ENCODE peak calls at places on chromosomes 11 and 22, in six cellular contexts. One of them, this sample, is unnamed.

GRCh38 chr11:86717817-86718501 is 45.5 kb upstream of the ME3 start:
- DNase-seq in lower lobe of right lung: no peak
- DNase-seq in fibroblast of mammary gland: no peak
- DNase-seq in ovary: no peak
- DNase-seq in heart right ventricle: no peak
- DNase-seq in MM.1S: no peak
- DNase-seq in this sample: no peak

GRCh38 chr11:6695377-6695776 is 12.2 kb upstream of the MRPL17 start:
- DNase-seq in ovary: no peak
- DNase-seq in lower lobe of right lung: no peak
- DNase-seq in heart right ventricle: no peak
- DNase-seq in fibroblast of mammary gland: peak
- DNase-seq in MM.1S: no peak
- DNase-seq in this sample: peak

GRCh38 chr11:97224396-97224795 is 834.6 kb downstream of the JRKL start:
- DNase-seq in lower lobe of right lung: no peak
- DNase-seq in fibroblast of mammary gland: no peak
- DNase-seq in heart right ventricle: no peak
- DNase-seq in ovary: no peak
- DNase-seq in MM.1S: no peak
- DNase-seq in this sample: no peak

GRCh38 chr11:134477486-134477885 is 65.4 kb upstream of the B3GAT1 start:
- DNase-seq in lower lobe of right lung: no peak
- DNase-seq in ovary: no peak
- DNase-seq in heart right ventricle: no peak
- DNase-seq in MM.1S: no peak
- DNase-seq in fibroblast of mammary gland: no peak
- DNase-seq in this sample: no peak

GRCh38 chr11:36030707-36031365 is 87.0 kb downstream of the LDLRAD3 start:
- DNase-seq in ovary: no peak
- DNase-seq in heart right ventricle: no peak
- DNase-seq in fibroblast of mammary gland: peak
- DNase-seq in MM.1S: no peak
- DNase-seq in lower lobe of right lung: no peak
- DNase-seq in this sample: peak

GRCh38 chr11:120289426-120289825 is 35.7 kb upstream of the TLCD5 start:
- DNase-seq in ovary: no peak
- DNase-seq in lower lobe of right lung: no peak
- DNase-seq in heart right ventricle: no peak
- DNase-seq in fibroblast of mammary gland: no peak
- DNase-seq in MM.1S: no peak
- DNase-seq in this sample: no peak

GRCh38 chr22:49934144-49934890 is 15.9 kb downstream of the CRELD2 start:
- DNase-seq in lower lobe of right lung: peak
- DNase-seq in heart right ventricle: peak
- DNase-seq in ovary: peak
- DNase-seq in MM.1S: no peak
- DNase-seq in fibroblast of mammary gland: peak
- DNase-seq in this sample: peak

GRCh38 chr11:60087239-60087638 is 1.2 kb upstream of the MS4A2 start:
- DNase-seq in ovary: no peak
- DNase-seq in lower lobe of right lung: no peak
- DNase-seq in MM.1S: no peak
- DNase-seq in heart right ventricle: no peak
- DNase-seq in fibroblast of mammary gland: no peak
- DNase-seq in this sample: no peak

GRCh38 chr22:20455709-20456063 is 18.1 kb upstream of the SCARF2 start:
- DNase-seq in ovary: no peak
- DNase-seq in heart right ventricle: no peak
- DNase-seq in MM.1S: no peak
- DNase-seq in fibroblast of mammary gland: no peak
- DNase-seq in lower lobe of right lung: no peak
- DNase-seq in this sample: no peak

DNA sequence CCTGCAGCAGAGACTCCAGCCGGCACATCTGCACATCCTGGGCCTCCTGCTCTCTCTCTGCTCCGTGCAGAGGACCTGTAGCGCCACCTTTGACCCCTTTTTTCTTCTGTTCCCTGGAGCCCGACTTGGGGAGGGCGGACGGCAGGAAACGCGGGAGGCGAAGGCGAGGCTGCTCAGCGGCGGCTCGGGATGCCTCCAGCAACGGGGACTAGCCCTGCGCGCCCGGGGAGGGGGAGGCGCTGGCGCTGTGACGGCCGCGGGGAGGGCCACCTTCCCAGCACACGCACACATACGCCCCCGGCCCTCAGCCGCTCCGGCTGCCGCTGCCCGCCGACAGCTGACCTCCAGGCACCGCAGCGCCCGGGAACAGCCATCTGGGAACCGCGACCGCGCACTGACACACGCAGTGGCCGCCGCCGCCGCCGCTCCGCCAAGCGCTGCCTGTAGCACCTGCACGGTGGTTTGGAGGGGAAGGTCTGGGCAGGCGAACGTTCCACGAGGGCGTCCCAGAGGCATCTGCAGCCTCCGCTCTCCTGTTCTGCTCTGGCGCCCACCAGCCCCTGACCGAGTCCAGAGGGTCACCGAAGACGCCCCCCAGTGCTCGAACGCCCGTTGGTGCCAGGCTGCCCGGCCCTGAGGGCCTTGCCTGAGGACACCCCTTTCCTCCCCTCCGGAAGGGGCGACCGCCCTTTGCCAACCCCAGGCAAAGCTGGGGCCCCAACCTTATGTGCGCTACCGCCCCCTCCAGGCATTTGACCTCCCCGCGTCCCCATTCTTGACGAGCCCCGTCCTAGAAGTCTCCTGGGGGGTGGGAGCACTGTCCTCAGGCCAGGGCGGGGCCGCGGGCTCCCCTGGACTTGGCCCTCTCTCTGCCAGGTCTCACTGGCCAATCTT is 16.9 kb upstream of the C22orf42 start:
- DNase-seq in ovary: no peak
- DNase-seq in MM.1S: no peak
- DNase-seq in lower lobe of right lung: no peak
- DNase-seq in heart right ventricle: no peak
- DNase-seq in fibroblast of mammary gland: no peak
- DNase-seq in this sample: no peak
- TF ChIP-seq CTCF in ovary: no peak
- TF ChIP-seq CTCF in MM.1S: no peak
- TF ChIP-seq CTCF in lower lobe of right lung: no peak
- TF ChIP-seq CTCF in heart right ventricle: no peak
- TF ChIP-seq CTCF in fibroblast of mammary gland: no peak
- TF ChIP-seq CTCF in this sample: no peak

DNA sequence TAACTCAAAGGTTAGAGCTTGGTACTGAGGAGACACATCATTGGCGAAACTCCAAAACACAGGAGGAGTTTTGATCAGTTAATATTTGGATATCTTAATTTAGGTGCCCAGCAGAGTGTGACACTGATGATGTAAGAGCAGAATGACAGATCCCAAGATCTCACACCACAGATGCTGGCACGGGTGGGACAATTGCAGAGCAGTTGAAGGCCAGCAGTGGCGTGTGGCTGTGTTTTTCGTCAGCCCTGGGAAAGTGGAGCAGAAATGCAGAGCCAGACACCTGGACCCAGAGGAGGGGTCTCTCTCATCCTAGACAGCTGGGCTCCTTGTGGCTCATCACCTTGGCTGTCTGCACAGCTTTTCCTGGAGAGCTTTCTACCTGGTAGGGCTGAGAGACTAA is 59.7 kb upstream of the CTTN start:
- DNase-seq in ovary: no peak
- DNase-seq in MM.1S: no peak
- DNase-seq in fibroblast of mammary gland: no peak
- DNase-seq in heart right ventricle: no peak
- DNase-seq in lower lobe of right lung: no peak
- DNase-seq in this sample: no peak
- H3K4me3 ChIP-seq in ovary: no peak
- H3K4me3 ChIP-seq in MM.1S: no peak
- H3K4me3 ChIP-seq in fibroblast of mammary gland: no peak
- H3K4me3 ChIP-seq in heart right ventricle: no peak
- H3K4me3 ChIP-seq in lower lobe of right lung: no peak
- H3K4me3 ChIP-seq in this sample: no peak

DNA sequence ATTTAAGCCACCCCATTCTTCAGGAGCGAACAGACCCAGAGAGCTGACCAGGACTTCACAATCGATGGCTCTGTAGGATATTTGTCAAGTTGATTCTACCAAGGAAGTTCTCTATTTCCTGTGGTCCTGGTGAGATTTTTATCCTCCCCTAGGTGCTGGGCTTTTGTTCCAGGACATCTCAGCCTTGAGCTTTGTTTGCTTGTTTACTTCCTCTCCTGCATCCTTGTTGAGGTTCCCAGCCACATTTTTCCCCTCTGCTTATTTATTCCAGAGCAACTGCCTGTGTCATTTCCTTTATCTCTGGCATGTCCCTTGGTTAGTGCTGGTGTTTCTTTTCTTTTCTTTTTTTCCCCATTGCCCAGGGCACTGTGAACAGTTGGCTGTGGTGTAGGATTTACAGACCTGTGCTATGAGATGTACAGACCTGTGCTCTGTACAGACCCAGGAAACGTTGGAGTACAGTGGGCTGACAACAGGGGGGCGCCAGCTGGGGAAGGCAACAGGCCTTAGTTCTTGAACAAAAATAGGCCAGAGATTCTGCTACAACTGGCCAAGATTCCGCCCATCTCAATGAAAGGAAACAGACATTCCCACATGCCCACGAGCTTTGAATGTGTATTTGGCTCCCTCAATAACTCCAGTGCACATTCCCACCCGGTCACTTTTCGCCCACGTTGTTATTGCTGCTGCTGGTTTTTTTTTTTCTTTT is 235.9 kb upstream of the DDI1 start:
- DNase-seq in ovary: peak
- DNase-seq in heart right ventricle: no peak
- DNase-seq in fibroblast of mammary gland: no peak
- DNase-seq in MM.1S: no peak
- DNase-seq in lower lobe of right lung: no peak
- DNase-seq in this sample: no peak
- TF ChIP-seq CTCF in ovary: no peak
- TF ChIP-seq CTCF in heart right ventricle: peak
- TF ChIP-seq CTCF in fibroblast of mammary gland: no peak
- TF ChIP-seq CTCF in MM.1S: no peak
- TF ChIP-seq CTCF in lower lobe of right lung: no peak
- TF ChIP-seq CTCF in this sample: no peak

DNA sequence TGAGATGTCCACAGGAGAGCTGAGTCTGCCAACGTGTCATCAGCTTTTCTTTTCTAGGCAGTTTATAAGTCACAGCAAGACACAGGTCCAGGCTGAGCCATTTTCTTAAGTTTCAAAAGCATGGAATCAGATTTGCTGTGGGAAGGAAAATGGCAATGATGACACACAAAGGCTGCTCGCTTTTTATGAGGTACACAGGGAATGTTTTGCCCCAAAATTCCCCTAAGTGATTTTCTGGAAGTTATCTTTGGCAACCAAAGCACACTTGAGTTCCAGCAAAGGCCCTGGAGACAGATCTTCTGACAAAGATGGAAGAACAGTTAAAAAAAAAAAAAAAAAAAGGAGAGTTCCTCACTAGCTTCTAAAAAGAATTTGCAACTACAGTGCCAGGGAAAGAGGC is 260.9 kb downstream of the LARGE1 start:
- DNase-seq in lower lobe of right lung: no peak
- DNase-seq in ovary: no peak
- DNase-seq in MM.1S: no peak
- DNase-seq in heart right ventricle: no peak
- DNase-seq in fibroblast of mammary gland: peak
- DNase-seq in this sample: no peak
- H3K4me3 ChIP-seq in lower lobe of right lung: no peak
- H3K4me3 ChIP-seq in ovary: no peak
- H3K4me3 ChIP-seq in MM.1S: no peak
- H3K4me3 ChIP-seq in heart right ventricle: no peak
- H3K4me3 ChIP-seq in fibroblast of mammary gland: no peak
- H3K4me3 ChIP-seq in this sample: no peak

This sample was measured in astrocyte of the spinal cord.